ENCODE peak calls at places on chromosomes 5 and 9, in four cellular contexts. One of them, this sample, is unnamed. For H4K20me1, the result is how much of the 10 kb centered on the place peaks cover.

GRCh38 chr9:120944434-120945125 is 18.0 kb upstream of the TRAF1 start:
- DNase-seq in HCT116: no peak
- DNase-seq in PC-3: no peak
- DNase-seq in neural progenitor cell: no peak
- DNase-seq in this sample: no peak

GRCh38 chr5:4453650-4454049 is 686.5 kb upstream of the ADAMTS16 start:
- DNase-seq in neural progenitor cell: no peak
- DNase-seq in PC-3: no peak
- DNase-seq in HCT116: no peak
- DNase-seq in this sample: no peak

GRCh38 chr5:68950111-68950510 is 143.7 kb upstream of the SLC30A5 start:
- DNase-seq in HCT116: no peak
- DNase-seq in PC-3: no peak
- DNase-seq in neural progenitor cell: peak
- DNase-seq in this sample: peak

GRCh38 chr9:114072181-114073140 is 5.6 kb downstream of the AMBP start:
- DNase-seq in PC-3: no peak
- DNase-seq in neural progenitor cell: peak
- DNase-seq in HCT116: no peak
- DNase-seq in this sample: no peak

GRCh38 chr9:133115604-133116345 is 5.3 kb downstream of the RALGDS start:
- DNase-seq in HCT116: no peak
- DNase-seq in neural progenitor cell: no peak
- DNase-seq in PC-3: no peak
- DNase-seq in this sample: no peak

GRCh38 chr9:19840953-19841352 is 52.1 kb upstream of the SLC24A2 start:
- DNase-seq in neural progenitor cell: no peak
- DNase-seq in PC-3: no peak
- DNase-seq in HCT116: no peak
- DNase-seq in this sample: no peak

GRCh38 chr5:175202461-175203065 is 241.4 kb downstream of the DRD1 start:
- DNase-seq in neural progenitor cell: no peak
- DNase-seq in HCT116: peak
- DNase-seq in PC-3: peak
- DNase-seq in this sample: no peak

GRCh38 chr5:150407097-150407720 is 5.5 kb downstream of the CD74 start:
- DNase-seq in neural progenitor cell: no peak
- DNase-seq in HCT116: no peak
- DNase-seq in PC-3: no peak
- DNase-seq in this sample: no peak

GRCh38 chr9:34375901-34376595 is 650 bp downstream of the MYORG start:
- DNase-seq in HCT116: no peak
- DNase-seq in PC-3: peak
- DNase-seq in neural progenitor cell: peak
- DNase-seq in this sample: peak

GRCh38 chr9:97857603-97858392 is 4.8 kb downstream of the FOXE1 start:
- DNase-seq in neural progenitor cell: peak
- DNase-seq in HCT116: no peak
- DNase-seq in PC-3: no peak
- DNase-seq in this sample: no peak

GRCh38 chr9:115035872-115036612 is 81.9 kb downstream of the TNC start:
- DNase-seq in neural progenitor cell: no peak
- DNase-seq in PC-3: no peak
- DNase-seq in HCT116: peak
- DNase-seq in this sample: no peak

GRCh38 chr5:34690898-34691297 is 34.8 kb downstream of the RAI14 start:
- DNase-seq in HCT116: no peak
- DNase-seq in PC-3: no peak
- DNase-seq in neural progenitor cell: no peak
- DNase-seq in this sample: no peak

GRCh38 chr5:108687599-108688220 is 60.0 kb upstream of the FER start:
- DNase-seq in HCT116: no peak
- DNase-seq in PC-3: no peak
- DNase-seq in neural progenitor cell: no peak
- DNase-seq in this sample: no peak

GRCh38 chr9:130833324-130833990 is 1.6 kb upstream of the ABL1 start:
- DNase-seq in neural progenitor cell: no peak
- DNase-seq in PC-3: peak
- DNase-seq in HCT116: no peak
- DNase-seq in this sample: peak

GRCh38 chr9:134591082-134591571 is 50.5 kb upstream of the COL5A1 start:
- DNase-seq in HCT116: no peak
- DNase-seq in neural progenitor cell: peak
- DNase-seq in PC-3: no peak
- DNase-seq in this sample: no peak

GRCh38 chr9:107782789-107783188 is 293.2 kb upstream of the KLF4 start:
- DNase-seq in HCT116: no peak
- DNase-seq in neural progenitor cell: no peak
- DNase-seq in PC-3: no peak
- DNase-seq in this sample: no peak

GRCh38 chr5:135578685-135579341 is at the start of gene CXCL14:
- DNase-seq in HCT116: no peak
- DNase-seq in PC-3: no peak
- DNase-seq in neural progenitor cell: peak
- DNase-seq in this sample: no peak

GRCh38 chr5:56350595-56351170 is 117.6 kb upstream of the ANKRD55 start:
- DNase-seq in PC-3: peak
- DNase-seq in neural progenitor cell: no peak
- DNase-seq in HCT116: peak
- DNase-seq in this sample: no peak

GRCh38 chr9:133769511-133770075 is 31.4 kb upstream of the SARDH start:
- DNase-seq in HCT116: no peak
- DNase-seq in neural progenitor cell: no peak
- DNase-seq in PC-3: no peak
- DNase-seq in this sample: no peak

GRCh38 chr9:101409079-101409477 is 10.4 kb downstream of the ZNF189 start:
- DNase-seq in PC-3: no peak
- DNase-seq in HCT116: no peak
- DNase-seq in neural progenitor cell: no peak
- DNase-seq in this sample: no peak

GRCh38 chr5:149940077-149940574 is 4.5 kb downstream of the PDE6A start:
- DNase-seq in neural progenitor cell: no peak
- DNase-seq in HCT116: no peak
- DNase-seq in PC-3: peak
- DNase-seq in this sample: no peak

GRCh38 chr5:146039420-146039819 is 66.0 kb downstream of the PLAC8L1 start:
- DNase-seq in neural progenitor cell: no peak
- DNase-seq in HCT116: no peak
- DNase-seq in PC-3: no peak
- DNase-seq in this sample: no peak

GRCh38 chr5:95669540-95669939 is 13.3 kb downstream of the SPATA9 start:
- DNase-seq in PC-3: no peak
- DNase-seq in HCT116: no peak
- DNase-seq in neural progenitor cell: no peak
- DNase-seq in this sample: no peak

GRCh38 chr9:134811673-134812668 is 68.6 kb upstream of the FCN2 start:
- DNase-seq in PC-3: no peak
- DNase-seq in HCT116: no peak
- DNase-seq in neural progenitor cell: peak
- DNase-seq in this sample: no peak

GRCh38 chr9:122193651-122194050 is 33.9 kb downstream of the MORN5 start:
- DNase-seq in neural progenitor cell: no peak
- DNase-seq in PC-3: no peak
- DNase-seq in HCT116: no peak
- DNase-seq in this sample: no peak
- H4K20me1 ChIP-seq in neural progenitor cell: under half
- H4K20me1 ChIP-seq in PC-3: under half
- H4K20me1 ChIP-seq in HCT116: under half
- H4K20me1 ChIP-seq in this sample: under half

DNA sequence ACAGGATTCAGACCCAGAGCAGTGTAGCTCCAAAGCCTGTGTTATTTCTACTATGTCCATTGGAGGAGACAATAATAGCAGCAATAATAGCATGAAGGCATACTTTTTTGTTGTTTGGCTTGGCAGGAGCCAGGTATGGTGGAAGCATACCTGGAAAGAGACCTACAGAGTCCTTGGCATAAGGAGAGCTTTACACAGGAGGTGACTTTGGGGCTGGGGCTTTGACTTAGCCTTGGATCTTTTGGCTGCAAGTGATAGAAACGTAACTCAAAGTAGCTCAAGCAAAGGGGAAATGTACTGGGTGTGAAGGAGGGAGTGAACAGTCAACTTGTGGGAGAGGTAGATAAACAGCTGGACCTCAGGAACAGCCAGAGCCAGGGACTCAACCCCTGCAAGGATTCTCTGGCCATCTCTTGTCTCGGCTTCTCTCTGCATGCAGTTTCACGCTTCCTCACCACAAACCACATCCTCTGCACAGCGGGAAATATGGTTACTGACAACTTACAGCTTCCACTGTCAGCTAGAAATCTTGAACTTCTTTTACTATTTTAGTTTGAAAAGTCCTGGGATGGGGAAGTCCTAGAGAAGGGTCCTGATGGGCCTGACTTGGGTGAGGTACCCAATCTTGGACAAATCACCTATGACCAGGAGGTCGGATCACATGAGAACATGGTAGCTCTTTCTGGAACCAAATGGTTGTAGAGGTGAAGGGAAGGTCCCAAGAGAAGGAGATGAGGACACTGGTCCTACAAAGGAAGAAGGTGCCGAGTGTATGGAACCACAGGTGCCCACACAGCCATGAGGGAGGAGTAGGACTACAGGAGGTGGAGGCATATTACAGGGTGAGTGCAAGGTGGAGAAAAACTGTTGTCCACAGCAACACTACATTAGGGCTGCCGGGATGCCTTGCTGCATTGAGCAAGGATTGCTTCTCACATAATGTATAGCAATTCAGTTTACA is 47.0 kb upstream of the TGFBR1 start:
- DNase-seq in neural progenitor cell: no peak
- DNase-seq in PC-3: peak
- DNase-seq in HCT116: no peak
- DNase-seq in this sample: no peak
- TF ChIP-seq EZH2phosphoT487 in neural progenitor cell: no peak
- TF ChIP-seq EZH2phosphoT487 in PC-3: no peak
- TF ChIP-seq EZH2phosphoT487 in HCT116: no peak
- TF ChIP-seq EZH2phosphoT487 in this sample: no peak

GRCh38 chr9:137396808-137397367 is 26.1 kb downstream of the EXD3 start:
- DNase-seq in PC-3: no peak
- DNase-seq in neural progenitor cell: peak
- DNase-seq in HCT116: no peak
- DNase-seq in this sample: no peak

GRCh38 chr9:137393176-137394150 is 29.5 kb downstream of the EXD3 start:
- DNase-seq in PC-3: no peak
- DNase-seq in neural progenitor cell: peak
- DNase-seq in HCT116: no peak
- DNase-seq in this sample: no peak

GRCh38 chr9:137394866-137395665 is 27.9 kb downstream of the EXD3 start:
- DNase-seq in PC-3: no peak
- DNase-seq in neural progenitor cell: peak
- DNase-seq in HCT116: no peak
- DNase-seq in this sample: no peak

GRCh38 chr9:137396227-137396626 is 26.7 kb downstream of the EXD3 start:
- DNase-seq in HCT116: no peak
- DNase-seq in PC-3: no peak
- DNase-seq in neural progenitor cell: peak
- DNase-seq in this sample: no peak

GRCh38 chr9:137395666-137396010 is 27.3 kb downstream of the EXD3 start:
- DNase-seq in HCT116: no peak
- DNase-seq in PC-3: no peak
- DNase-seq in neural progenitor cell: peak
- DNase-seq in this sample: no peak
- H4K20me1 ChIP-seq in HCT116: under half
- H4K20me1 ChIP-seq in PC-3: under half
- H4K20me1 ChIP-seq in neural progenitor cell: under half
- H4K20me1 ChIP-seq in this sample: under half

DNA sequence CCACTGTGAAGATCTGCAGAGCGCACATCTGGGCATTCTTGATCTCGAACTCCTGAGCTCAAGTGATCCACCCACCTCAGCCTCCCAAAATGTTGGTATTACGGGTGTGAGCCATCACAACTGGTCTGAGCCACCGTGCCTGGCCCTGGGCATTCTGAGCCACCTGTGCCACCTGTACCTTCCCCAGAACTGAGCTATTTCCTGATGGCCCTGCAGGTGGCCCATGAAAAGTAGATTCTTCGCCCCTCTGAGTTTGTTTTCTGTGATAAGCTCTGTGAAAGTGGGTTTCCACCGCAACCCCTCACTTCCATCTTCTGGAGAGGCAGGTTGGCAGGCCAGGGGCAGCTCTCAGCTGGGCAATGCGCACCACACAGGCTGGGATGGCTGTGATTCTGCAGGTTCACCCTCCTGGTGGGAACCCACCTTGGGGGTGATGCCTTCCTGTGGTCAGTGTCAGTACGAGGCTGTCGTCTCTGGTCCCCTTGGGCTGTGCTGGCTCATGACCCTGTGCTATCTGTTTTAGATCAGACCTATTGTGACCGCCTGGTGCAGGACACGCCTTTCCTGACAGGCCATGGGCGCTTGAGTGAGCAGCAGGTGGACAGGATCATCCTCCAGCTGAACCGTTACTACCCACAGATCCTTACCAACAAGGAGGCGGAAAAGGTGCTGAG is 11.3 kb downstream of the CARD19 start:
- DNase-seq in PC-3: no peak
- DNase-seq in neural progenitor cell: no peak
- DNase-seq in HCT116: no peak
- DNase-seq in this sample: no peak
- TF ChIP-seq EZH2phosphoT487 in PC-3: no peak
- TF ChIP-seq EZH2phosphoT487 in neural progenitor cell: no peak
- TF ChIP-seq EZH2phosphoT487 in HCT116: no peak
- TF ChIP-seq EZH2phosphoT487 in this sample: no peak

GRCh38 chr5:88760512-88760911 is 122.5 kb downstream of the MEF2C start:
- DNase-seq in PC-3: no peak
- DNase-seq in neural progenitor cell: no peak
- DNase-seq in HCT116: no peak
- DNase-seq in this sample: no peak
- H4K20me1 ChIP-seq in PC-3: under half
- H4K20me1 ChIP-seq in neural progenitor cell: under half
- H4K20me1 ChIP-seq in HCT116: under half
- H4K20me1 ChIP-seq in this sample: under half

GRCh38 chr5:151665584-151665982 is 21.1 kb downstream of the SPARC start:
- DNase-seq in neural progenitor cell: no peak
- DNase-seq in HCT116: no peak
- DNase-seq in PC-3: no peak
- DNase-seq in this sample: no peak
- TF ChIP-seq EZH2phosphoT487 in neural progenitor cell: no peak
- TF ChIP-seq EZH2phosphoT487 in HCT116: no peak
- TF ChIP-seq EZH2phosphoT487 in PC-3: no peak
- TF ChIP-seq EZH2phosphoT487 in this sample: no peak

This sample was measured in SK-N-SH.